ENCODE peak calls at places on chromosomes 3 and 15, in four cellular contexts. One of them, this sample, is unnamed.

GRCh38 chr3:155701882-155702465 is 42.9 kb downstream of the PLCH1 start:
- DNase-seq in cardiac muscle cell: peak
- DNase-seq in CD4-positive, alpha-beta memory T cell: no peak
- DNase-seq in CD8-positive, alpha-beta T cell: no peak
- DNase-seq in this sample: no peak

GRCh38 chr15:51699373-51699772 is 18.1 kb downstream of the SCG3 start:
- DNase-seq in CD4-positive, alpha-beta memory T cell: no peak
- DNase-seq in cardiac muscle cell: no peak
- DNase-seq in CD8-positive, alpha-beta T cell: no peak
- DNase-seq in this sample: no peak

GRCh38 chr3:197718904-197719303 is 17.8 kb downstream of the RUBCN start:
- DNase-seq in CD4-positive, alpha-beta memory T cell: no peak
- DNase-seq in CD8-positive, alpha-beta T cell: no peak
- DNase-seq in cardiac muscle cell: peak
- DNase-seq in this sample: no peak

GRCh38 chr15:100784493-100785180 is 95.0 kb upstream of the ALDH1A3 start:
- DNase-seq in CD8-positive, alpha-beta T cell: no peak
- DNase-seq in CD4-positive, alpha-beta memory T cell: no peak
- DNase-seq in cardiac muscle cell: no peak
- DNase-seq in this sample: no peak

GRCh38 chr3:171791695-171792082 is 18.6 kb downstream of the PLD1 start:
- DNase-seq in cardiac muscle cell: peak
- DNase-seq in CD4-positive, alpha-beta memory T cell: no peak
- DNase-seq in CD8-positive, alpha-beta T cell: no peak
- DNase-seq in this sample: no peak

GRCh38 chr3:161072076-161072697 is 33.0 kb downstream of the B3GALNT1 start:
- DNase-seq in cardiac muscle cell: no peak
- DNase-seq in CD4-positive, alpha-beta memory T cell: no peak
- DNase-seq in CD8-positive, alpha-beta T cell: no peak
- DNase-seq in this sample: no peak

GRCh38 chr3:158105710-158106438 is at the start of gene SHOX2:
- DNase-seq in CD4-positive, alpha-beta memory T cell: peak
- DNase-seq in cardiac muscle cell: peak
- DNase-seq in CD8-positive, alpha-beta T cell: no peak
- DNase-seq in this sample: peak

GRCh38 chr3:195803309-195803908 is 8.3 kb downstream of the MUC4 start:
- DNase-seq in CD8-positive, alpha-beta T cell: no peak
- DNase-seq in cardiac muscle cell: no peak
- DNase-seq in CD4-positive, alpha-beta memory T cell: no peak
- DNase-seq in this sample: no peak

GRCh38 chr3:172397716-172398405 is 50.4 kb downstream of the GHSR start:
- DNase-seq in CD4-positive, alpha-beta memory T cell: no peak
- DNase-seq in cardiac muscle cell: peak
- DNase-seq in CD8-positive, alpha-beta T cell: no peak
- DNase-seq in this sample: no peak

GRCh38 chr3:34073141-34073540 is 274.7 kb downstream of the PDCD6IP start:
- DNase-seq in cardiac muscle cell: no peak
- DNase-seq in CD4-positive, alpha-beta memory T cell: no peak
- DNase-seq in CD8-positive, alpha-beta T cell: no peak
- DNase-seq in this sample: no peak

GRCh38 chr15:79169531-79170123 is 79.0 kb upstream of the RASGRF1 start:
- DNase-seq in cardiac muscle cell: peak
- DNase-seq in CD4-positive, alpha-beta memory T cell: no peak
- DNase-seq in CD8-positive, alpha-beta T cell: no peak
- DNase-seq in this sample: no peak

GRCh38 chr3:8186213-8186612 is 315.4 kb upstream of the LMCD1 start:
- DNase-seq in CD4-positive, alpha-beta memory T cell: no peak
- DNase-seq in CD8-positive, alpha-beta T cell: no peak
- DNase-seq in cardiac muscle cell: no peak
- DNase-seq in this sample: no peak

GRCh38 chr3:149384167-149384566 is 6.7 kb upstream of the TM4SF1 start:
- DNase-seq in CD4-positive, alpha-beta memory T cell: no peak
- DNase-seq in cardiac muscle cell: no peak
- DNase-seq in CD8-positive, alpha-beta T cell: no peak
- DNase-seq in this sample: no peak

GRCh38 chr3:188913084-188913483 is 258.7 kb upstream of the TPRG1 start:
- DNase-seq in cardiac muscle cell: no peak
- DNase-seq in CD4-positive, alpha-beta memory T cell: no peak
- DNase-seq in CD8-positive, alpha-beta T cell: no peak
- DNase-seq in this sample: no peak

GRCh38 chr3:62677926-62678325 is 197.3 kb downstream of the CADPS start:
- DNase-seq in cardiac muscle cell: no peak
- DNase-seq in CD8-positive, alpha-beta T cell: no peak
- DNase-seq in CD4-positive, alpha-beta memory T cell: no peak
- DNase-seq in this sample: no peak

GRCh38 chr3:170497197-170497596 is 78.5 kb downstream of the CLDN11 start:
- DNase-seq in CD4-positive, alpha-beta memory T cell: no peak
- DNase-seq in CD8-positive, alpha-beta T cell: no peak
- DNase-seq in cardiac muscle cell: peak
- DNase-seq in this sample: no peak

GRCh38 chr3:134879991-134880390 is 84.9 kb downstream of the EPHB1 start:
- DNase-seq in CD4-positive, alpha-beta memory T cell: no peak
- DNase-seq in cardiac muscle cell: no peak
- DNase-seq in CD8-positive, alpha-beta T cell: no peak
- DNase-seq in this sample: no peak

GRCh38 chr15:59369597-59369996 is 3.1 kb downstream of the MYO1E start:
- DNase-seq in cardiac muscle cell: no peak
- DNase-seq in CD4-positive, alpha-beta memory T cell: no peak
- DNase-seq in CD8-positive, alpha-beta T cell: no peak
- DNase-seq in this sample: no peak

GRCh38 chr3:101898752-101899169 is 49.4 kb downstream of the NFKBIZ start:
- DNase-seq in cardiac muscle cell: no peak
- DNase-seq in CD8-positive, alpha-beta T cell: no peak
- DNase-seq in CD4-positive, alpha-beta memory T cell: no peak
- DNase-seq in this sample: peak

GRCh38 chr3:153658151-153658550 is 463.0 kb upstream of the ARHGEF26 start:
- DNase-seq in cardiac muscle cell: peak
- DNase-seq in CD8-positive, alpha-beta T cell: no peak
- DNase-seq in CD4-positive, alpha-beta memory T cell: no peak
- DNase-seq in this sample: no peak

GRCh38 chr15:94242257-94242656 is 10.9 kb downstream of the MCTP2 start:
- DNase-seq in CD4-positive, alpha-beta memory T cell: no peak
- DNase-seq in cardiac muscle cell: no peak
- DNase-seq in CD8-positive, alpha-beta T cell: no peak
- DNase-seq in this sample: no peak

GRCh38 chr3:177811111-177811510 is 613.8 kb upstream of the TBL1XR1 start:
- DNase-seq in CD8-positive, alpha-beta T cell: no peak
- DNase-seq in cardiac muscle cell: no peak
- DNase-seq in CD4-positive, alpha-beta memory T cell: no peak
- DNase-seq in this sample: no peak

GRCh38 chr3:20043825-20044224 is 3.6 kb downstream of the KAT2B start:
- DNase-seq in cardiac muscle cell: no peak
- DNase-seq in CD8-positive, alpha-beta T cell: no peak
- DNase-seq in CD4-positive, alpha-beta memory T cell: peak
- DNase-seq in this sample: no peak

GRCh38 chr3:38601971-38602550 is 47.4 kb downstream of the SCN5A start:
- DNase-seq in cardiac muscle cell: no peak
- DNase-seq in CD4-positive, alpha-beta memory T cell: no peak
- DNase-seq in CD8-positive, alpha-beta T cell: no peak
- DNase-seq in this sample: no peak

GRCh38 chr15:40064231-40064894 is 25.4 kb upstream of the SRP14 start:
- DNase-seq in cardiac muscle cell: peak
- DNase-seq in CD4-positive, alpha-beta memory T cell: no peak
- DNase-seq in CD8-positive, alpha-beta T cell: no peak
- DNase-seq in this sample: peak

GRCh38 chr15:59062985-59063384 is 42.0 kb upstream of the CCNB2 start:
- DNase-seq in CD8-positive, alpha-beta T cell: no peak
- DNase-seq in CD4-positive, alpha-beta memory T cell: no peak
- DNase-seq in cardiac muscle cell: peak
- DNase-seq in this sample: no peak

GRCh38 chr3:121735047-121735696 is 14.4 kb downstream of the GOLGB1 start:
- DNase-seq in CD4-positive, alpha-beta memory T cell: no peak
- DNase-seq in CD8-positive, alpha-beta T cell: no peak
- DNase-seq in cardiac muscle cell: no peak
- DNase-seq in this sample: no peak

GRCh38 chr3:179081885-179082284 is 10.3 kb upstream of the ZMAT3 start:
- DNase-seq in CD4-positive, alpha-beta memory T cell: no peak
- DNase-seq in cardiac muscle cell: no peak
- DNase-seq in CD8-positive, alpha-beta T cell: no peak
- DNase-seq in this sample: no peak

GRCh38 chr3:11553436-11554235 is 90.1 kb downstream of the VGLL4 start:
- DNase-seq in cardiac muscle cell: peak
- DNase-seq in CD8-positive, alpha-beta T cell: no peak
- DNase-seq in CD4-positive, alpha-beta memory T cell: no peak
- DNase-seq in this sample: peak

GRCh38 chr3:131645638-131646037 is 142.9 kb upstream of the MRPL3 start:
- DNase-seq in cardiac muscle cell: no peak
- DNase-seq in CD8-positive, alpha-beta T cell: no peak
- DNase-seq in CD4-positive, alpha-beta memory T cell: no peak
- DNase-seq in this sample: no peak

GRCh38 chr3:106209482-106209881 is 340.7 kb upstream of the CBLB start:
- DNase-seq in cardiac muscle cell: no peak
- DNase-seq in CD4-positive, alpha-beta memory T cell: no peak
- DNase-seq in CD8-positive, alpha-beta T cell: no peak
- DNase-seq in this sample: no peak

GRCh38 chr3:125154800-125155269 is 57.7 kb downstream of the SLC12A8 start:
- DNase-seq in CD4-positive, alpha-beta memory T cell: no peak
- DNase-seq in CD8-positive, alpha-beta T cell: no peak
- DNase-seq in cardiac muscle cell: no peak
- DNase-seq in this sample: no peak

GRCh38 chr15:54045397-54045796 is 67.2 kb downstream of the UNC13C start:
- DNase-seq in cardiac muscle cell: no peak
- DNase-seq in CD8-positive, alpha-beta T cell: no peak
- DNase-seq in CD4-positive, alpha-beta memory T cell: no peak
- DNase-seq in this sample: no peak

GRCh38 chr15:74444106-74445062 is 10.6 kb upstream of the SEMA7A start:
- DNase-seq in cardiac muscle cell: no peak
- DNase-seq in CD4-positive, alpha-beta memory T cell: no peak
- DNase-seq in CD8-positive, alpha-beta T cell: no peak
- DNase-seq in this sample: peak

GRCh38 chr15:36323607-36324006 is 255.8 kb upstream of the CDIN1 start:
- DNase-seq in CD8-positive, alpha-beta T cell: no peak
- DNase-seq in CD4-positive, alpha-beta memory T cell: no peak
- DNase-seq in cardiac muscle cell: no peak
- DNase-seq in this sample: no peak

GRCh38 chr3:9247361-9248231 is 1.9 kb downstream of the SRGAP3 start:
- DNase-seq in cardiac muscle cell: no peak
- DNase-seq in CD4-positive, alpha-beta memory T cell: no peak
- DNase-seq in CD8-positive, alpha-beta T cell: no peak
- DNase-seq in this sample: no peak

GRCh38 chr15:57649138-57649537 is 57.4 kb upstream of the POLR2M start:
- DNase-seq in cardiac muscle cell: peak
- DNase-seq in CD8-positive, alpha-beta T cell: no peak
- DNase-seq in CD4-positive, alpha-beta memory T cell: no peak
- DNase-seq in this sample: no peak

GRCh38 chr3:129971368-129972052 is 3.0 kb upstream of the TRH start:
- DNase-seq in CD8-positive, alpha-beta T cell: no peak
- DNase-seq in cardiac muscle cell: no peak
- DNase-seq in CD4-positive, alpha-beta memory T cell: no peak
- DNase-seq in this sample: no peak

GRCh38 chr3:70546679-70547078 is 234.2 kb upstream of the MDFIC2 start:
- DNase-seq in CD8-positive, alpha-beta T cell: no peak
- DNase-seq in cardiac muscle cell: no peak
- DNase-seq in CD4-positive, alpha-beta memory T cell: no peak
- DNase-seq in this sample: no peak

GRCh38 chr3:70554170-70554569 is 241.7 kb upstream of the MDFIC2 start:
- DNase-seq in cardiac muscle cell: peak
- DNase-seq in CD8-positive, alpha-beta T cell: no peak
- DNase-seq in CD4-positive, alpha-beta memory T cell: no peak
- DNase-seq in this sample: no peak

GRCh38 chr3:70556056-70556455 is 243.6 kb upstream of the MDFIC2 start:
- DNase-seq in cardiac muscle cell: no peak
- DNase-seq in CD8-positive, alpha-beta T cell: no peak
- DNase-seq in CD4-positive, alpha-beta memory T cell: no peak
- DNase-seq in this sample: no peak

DNA sequence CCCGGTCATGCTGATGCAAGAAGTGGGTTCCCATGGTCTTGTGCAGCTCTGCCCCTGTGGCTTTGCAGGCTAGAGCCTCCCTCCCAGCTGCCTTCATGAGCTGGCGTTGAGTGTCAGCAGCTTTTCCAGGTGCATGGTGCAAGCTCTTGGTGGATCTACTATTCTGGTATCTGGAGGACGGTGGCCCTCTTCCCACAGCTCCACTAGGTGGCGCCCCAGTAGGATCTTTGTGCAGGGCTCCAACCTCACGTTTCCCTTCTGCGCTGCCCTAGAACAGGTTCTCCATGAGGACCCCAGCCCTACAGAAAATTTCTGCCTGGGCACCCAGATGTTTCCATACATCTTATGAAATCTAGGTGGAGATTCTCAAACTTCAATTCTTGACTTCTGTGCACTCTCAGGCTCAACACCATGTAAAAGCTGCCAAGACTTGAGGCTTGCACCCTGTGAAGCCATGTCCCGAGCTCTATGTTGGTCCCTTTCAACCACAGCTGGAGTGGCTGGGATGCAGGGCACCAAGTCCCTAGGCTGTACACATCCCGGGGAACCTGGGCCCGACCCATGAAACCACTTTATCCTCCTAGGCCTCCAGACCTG is 238.4 kb upstream of the MDFIC2 start:
- DNase-seq in CD4-positive, alpha-beta memory T cell: peak
- DNase-seq in cardiac muscle cell: peak
- DNase-seq in CD8-positive, alpha-beta T cell: peak
- DNase-seq in this sample: peak
- H3K27ac ChIP-seq in CD4-positive, alpha-beta memory T cell: no peak
- H3K27ac ChIP-seq in cardiac muscle cell: no peak
- H3K27ac ChIP-seq in CD8-positive, alpha-beta T cell: no peak
- H3K27ac ChIP-seq in this sample: no peak

GRCh38 chr3:83601704-83602103 is 1357.1 kb upstream of the CADM2 start:
- DNase-seq in CD4-positive, alpha-beta memory T cell: no peak
- DNase-seq in CD8-positive, alpha-beta T cell: no peak
- DNase-seq in cardiac muscle cell: no peak
- DNase-seq in this sample: no peak
- H3K27ac ChIP-seq in CD4-positive, alpha-beta memory T cell: no peak
- H3K27ac ChIP-seq in CD8-positive, alpha-beta T cell: no peak
- H3K27ac ChIP-seq in cardiac muscle cell: no peak
- H3K27ac ChIP-seq in this sample: no peak

GRCh38 chr15:25469377-25469776 is 30.6 kb upstream of the UBE3A start:
- DNase-seq in cardiac muscle cell: no peak
- DNase-seq in CD4-positive, alpha-beta memory T cell: no peak
- DNase-seq in CD8-positive, alpha-beta T cell: no peak
- DNase-seq in this sample: no peak
- H3K27ac ChIP-seq in cardiac muscle cell: no peak
- H3K27ac ChIP-seq in CD4-positive, alpha-beta memory T cell: no peak
- H3K27ac ChIP-seq in CD8-positive, alpha-beta T cell: no peak
- H3K27ac ChIP-seq in this sample: no peak

DNA sequence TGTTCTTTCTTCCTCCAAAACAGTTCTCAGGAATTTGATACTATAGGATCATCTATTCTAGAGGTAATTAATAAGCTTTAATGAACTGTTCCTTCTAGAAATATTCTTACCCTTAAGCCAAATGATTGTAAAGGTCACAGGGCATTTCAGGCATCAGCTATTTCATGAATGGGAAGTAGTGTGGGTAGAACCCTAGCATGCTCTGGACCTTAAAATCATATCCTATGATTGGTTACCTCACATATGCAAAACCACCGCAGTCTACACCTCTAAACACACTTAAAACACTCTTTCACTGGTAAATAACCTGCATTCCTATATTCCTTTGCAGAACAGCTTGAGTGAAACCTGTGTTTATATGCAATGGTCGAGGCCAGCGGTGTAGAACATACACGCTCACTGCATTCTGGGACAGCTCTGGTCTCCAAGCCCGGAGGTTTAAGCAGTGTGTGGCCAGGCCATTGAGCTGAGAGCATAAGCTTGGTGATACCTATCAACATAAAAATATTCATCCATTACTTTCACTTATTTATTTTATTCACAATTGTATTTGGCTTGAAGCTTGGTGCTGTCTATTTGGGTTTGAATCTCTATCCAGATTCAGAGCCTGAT is 87.7 kb upstream of the RASGRP1 start:
- DNase-seq in CD4-positive, alpha-beta memory T cell: no peak
- DNase-seq in cardiac muscle cell: no peak
- DNase-seq in CD8-positive, alpha-beta T cell: no peak
- DNase-seq in this sample: peak
- H3K27ac ChIP-seq in CD4-positive, alpha-beta memory T cell: peak
- H3K27ac ChIP-seq in cardiac muscle cell: no peak
- H3K27ac ChIP-seq in CD8-positive, alpha-beta T cell: peak
- H3K27ac ChIP-seq in this sample: no peak